ENCODE peak calls at places on chromosomes 2 and 18, in four cellular contexts. H is OCI-LY7, R is GM03348, F is AG09309. G is an unnamed sample.
A peak's percentile ranks its signal among the peaks of the same experiment; 100 is the strongest.

GRCh38 chr2:5981241-5982055 is 289.3 kb downstream of the SOX11 start:
- DNase-seq in F (no peak), H (peak; percentile 27), R (no peak), G (no peak)

GRCh38 chr18:45783097-45784075 is 42.1 kb upstream of the SIGLEC15 start:
- DNase-seq in F (peak; percentile 51), H (no peak), R (peak; percentile 80), G (peak; percentile 5)

GRCh38 chr18:73549236-73549635 is 598.4 kb downstream of the FBXO15 start:
- DNase-seq in F (no peak), R (no peak), H (no peak), G (no peak)

GRCh38 chr2:80473806-80474205 is 169.3 kb upstream of the LRRTM1 start:
- DNase-seq in R (peak; percentile 17), H (no peak), F (no peak), G (no peak)

GRCh38 chr2:148866091-148866490 is 8.9 kb upstream of the KIF5C start:
- DNase-seq in F (no peak), R (no peak), H (no peak), G (no peak)

GRCh38 chr18:11040823-11041712 is 108.3 kb downstream of the PIEZO2 start:
- DNase-seq in F (peak; percentile 7), R (peak; percentile 72), H (peak; percentile 74), G (peak; percentile 31)

GRCh38 chr2:98025481-98026037 is 29.8 kb upstream of the TMEM131 start:
- DNase-seq in H (no peak), F (no peak), R (no peak), G (no peak)

GRCh38 chr2:12918138-12918840 is 201.6 kb downstream of the TRIB2 start:
- DNase-seq in F (no peak), R (no peak), H (no peak), G (no peak)

GRCh38 chr18:70454705-70455322 is 166.0 kb downstream of the SOCS6 start:
- DNase-seq in R (peak; percentile 68), H (peak; percentile 35), F (no peak), G (peak; percentile 34)

GRCh38 chr2:55734726-55735125 is 41.1 kb upstream of the PNPT1 start:
- DNase-seq in H (no peak), F (no peak), R (no peak), G (no peak)

GRCh38 chr18:46184296-46185080 is 80.3 kb downstream of the HAUS1 start:
- DNase-seq in F (no peak), H (no peak), R (no peak), G (no peak)

GRCh38 chr2:47744074-47744473 is 38.9 kb upstream of the MSH6 start:
- DNase-seq in H (no peak), R (no peak), F (no peak), G (no peak)

GRCh38 chr2:66430195-66430905 is 4.6 kb upstream of the MEIS1 start:
- DNase-seq in R (no peak), H (no peak), F (no peak), G (no peak)

GRCh38 chr18:72762505-72763122 is 105.2 kb downstream of the NETO1 start:
- DNase-seq in H (peak; percentile 30), F (peak; percentile 45), R (peak; percentile 68), G (peak; percentile 11)

GRCh38 chr2:171726841-171727460 is 39.7 kb downstream of the DYNC1I2 start:
- DNase-seq in H (no peak), F (no peak), R (peak; percentile 15), G (no peak)

GRCh38 chr2:25159947-25160346 is 8.4 kb downstream of the POMC start:
- DNase-seq in R (no peak), H (no peak), F (no peak), G (no peak)

GRCh38 chr2:191578031-191578430 is 99.9 kb upstream of the NABP1 start:
- DNase-seq in F (no peak), R (no peak), H (no peak), G (no peak)

GRCh38 chr18:5425721-5426120 is 118.1 kb downstream of the EPB41L3 start:
- DNase-seq in R (no peak), F (no peak), H (no peak), G (no peak)

GRCh38 chr18:48445540-48445939 is 36.4 kb upstream of the ZBTB7C start:
- DNase-seq in R (peak; percentile 81), H (peak; percentile 56), F (peak; percentile 54), G (peak; percentile 15)

GRCh38 chr2:70360661-70361316 is 58.9 kb upstream of the FAM136A start:
- DNase-seq in H (no peak), R (no peak), F (no peak), G (no peak)

GRCh38 chr2:230924470-230925341 is at the start of gene GPR55:
- DNase-seq in H (peak; percentile 25), F (no peak), R (no peak), G (no peak)